ENCODE peak calls at places on chromosomes 7 and 10, in ten cellular contexts. S, J, Y, W, P, H, U, F, X and K are unnamed samples.
A peak's percentile ranks its signal among the peaks of the same experiment; 100 is the strongest.

GRCh38 chr7:120867932-120868331 is 10.0 kb upstream of the TSPAN12 start:
- DNase-seq in S (no peak), J (no peak), Y (no peak), W (no peak), P (no peak), H (no peak), U (no peak), F (no peak), X (no peak), K (peak; percentile 10)

GRCh38 chr10:121284952-121285351 is 313.3 kb downstream of the FGFR2 start:
- DNase-seq in S (no peak), J (no peak), Y (peak; percentile 24), W (no peak), P (no peak), H (no peak), U (no peak), F (no peak), X (no peak), K (no peak)

GRCh38 chr7:27112361-27112760 is 9.9 kb upstream of the HOXA2 start:
- DNase-seq in S (no peak), J (no peak), Y (no peak), W (no peak), P (no peak), H (no peak), U (peak; percentile 32), F (no peak), X (no peak), K (no peak)

GRCh38 chr10:8273749-8274148 is 219.3 kb downstream of the GATA3 start:
- DNase-seq in S (no peak), J (no peak), Y (no peak), W (no peak), P (no peak), H (no peak), U (no peak), F (no peak), X (no peak), K (no peak)

GRCh38 chr7:69349291-69349690 is 249.0 kb upstream of the AUTS2 start:
- DNase-seq in S (no peak), J (no peak), Y (no peak), W (no peak), P (no peak), H (no peak), U (no peak), F (no peak), X (no peak), K (no peak)

GRCh38 chr10:63114031-63114814 is 18.9 kb upstream of the NRBF2 start:
- DNase-seq in S (no peak), J (no peak), Y (peak; percentile 72), W (no peak), P (no peak), H (no peak), U (peak; percentile 97), F (peak; percentile 84), X (no peak), K (peak; percentile 92)

GRCh38 chr7:135098391-135098790 is 49.5 kb upstream of the TMEM140 start:
- DNase-seq in S (no peak), J (no peak), Y (no peak), W (no peak), P (no peak), H (no peak), U (no peak), F (no peak), X (no peak), K (peak; percentile 1)

GRCh38 chr10:13810536-13810935 is 223.8 kb downstream of the PRPF18 start:
- DNase-seq in S (no peak), J (no peak), Y (no peak), W (no peak), P (no peak), H (no peak), U (no peak), F (no peak), X (no peak), K (no peak)

GRCh38 chr7:116728413-116728812 is 56.4 kb downstream of the MET start:
- DNase-seq in S (no peak), J (no peak), Y (no peak), W (no peak), P (no peak), H (no peak), U (no peak), F (no peak), X (no peak), K (no peak)